ENCODE peak calls at places on chromosomes 3 and 15, in four cellular contexts. One of them, this sample, is unnamed.

GRCh38 chr3:5710718-5711117 is 523.2 kb downstream of the EDEM1 start:
- DNase-seq in GM20000: no peak
- DNase-seq in epithelial cell of esophagus: no peak
- DNase-seq in SK-N-SH: no peak
- DNase-seq in this sample: no peak

GRCh38 chr3:52633786-52634185 is 51.9 kb downstream of the PBRM1 start:
- DNase-seq in epithelial cell of esophagus: no peak
- DNase-seq in SK-N-SH: no peak
- DNase-seq in GM20000: no peak
- DNase-seq in this sample: no peak

GRCh38 chr3:169041677-169042171 is 621.8 kb downstream of the MECOM start:
- DNase-seq in SK-N-SH: peak
- DNase-seq in GM20000: no peak
- DNase-seq in epithelial cell of esophagus: peak
- DNase-seq in this sample: no peak

GRCh38 chr3:101146946-101147345 is 153.7 kb upstream of the ABI3BP start:
- DNase-seq in GM20000: no peak
- DNase-seq in epithelial cell of esophagus: no peak
- DNase-seq in SK-N-SH: no peak
- DNase-seq in this sample: no peak

GRCh38 chr3:158711886-158712285 is 20.4 kb downstream of the RARRES1 start:
- DNase-seq in GM20000: no peak
- DNase-seq in epithelial cell of esophagus: peak
- DNase-seq in SK-N-SH: no peak
- DNase-seq in this sample: no peak

GRCh38 chr3:44555753-44556152 is 760 bp downstream of the ZKSCAN7 start:
- DNase-seq in SK-N-SH: peak
- DNase-seq in GM20000: peak
- DNase-seq in epithelial cell of esophagus: no peak
- DNase-seq in this sample: no peak

GRCh38 chr3:71930056-71930991 is 145.4 kb upstream of the PROK2 start:
- DNase-seq in SK-N-SH: peak
- DNase-seq in epithelial cell of esophagus: peak
- DNase-seq in GM20000: peak
- DNase-seq in this sample: peak

GRCh38 chr15:39336926-39337325 is 244.0 kb upstream of the THBS1 start:
- DNase-seq in SK-N-SH: no peak
- DNase-seq in epithelial cell of esophagus: no peak
- DNase-seq in GM20000: no peak
- DNase-seq in this sample: no peak

GRCh38 chr3:53938645-53939044 is 47.0 kb upstream of the SELENOK start:
- DNase-seq in epithelial cell of esophagus: peak
- DNase-seq in GM20000: peak
- DNase-seq in SK-N-SH: peak
- DNase-seq in this sample: no peak

GRCh38 chr15:48421362-48421761 is 90.1 kb downstream of the DUT start:
- DNase-seq in GM20000: no peak
- DNase-seq in epithelial cell of esophagus: no peak
- DNase-seq in SK-N-SH: no peak
- DNase-seq in this sample: no peak

GRCh38 chr3:152595975-152596832 is 238.7 kb upstream of the P2RY1 start:
- DNase-seq in GM20000: peak
- DNase-seq in SK-N-SH: no peak
- DNase-seq in epithelial cell of esophagus: peak
- DNase-seq in this sample: no peak

GRCh38 chr3:193777524-193777923 is 184.5 kb downstream of the OPA1 start:
- DNase-seq in SK-N-SH: no peak
- DNase-seq in GM20000: no peak
- DNase-seq in epithelial cell of esophagus: no peak
- DNase-seq in this sample: no peak

GRCh38 chr3:58690490-58690889 is 23.9 kb upstream of the FAM3D start:
- DNase-seq in SK-N-SH: no peak
- DNase-seq in GM20000: no peak
- DNase-seq in epithelial cell of esophagus: no peak
- DNase-seq in this sample: no peak

GRCh38 chr3:120497813-120498212 is 47.0 kb upstream of the FSTL1 start:
- DNase-seq in epithelial cell of esophagus: no peak
- DNase-seq in GM20000: no peak
- DNase-seq in SK-N-SH: no peak
- DNase-seq in this sample: no peak

GRCh38 chr15:77069521-77070121 is 1.3 kb downstream of the TSPAN3 start:
- DNase-seq in SK-N-SH: no peak
- DNase-seq in epithelial cell of esophagus: peak
- DNase-seq in GM20000: no peak
- DNase-seq in this sample: no peak

GRCh38 chr3:171132873-171133272 is 106.4 kb upstream of the SLC2A2 start:
- DNase-seq in epithelial cell of esophagus: peak
- DNase-seq in GM20000: no peak
- DNase-seq in SK-N-SH: no peak
- DNase-seq in this sample: no peak

GRCh38 chr15:93382196-93382820 is 293.3 kb upstream of the RGMA start:
- DNase-seq in SK-N-SH: no peak
- DNase-seq in GM20000: no peak
- DNase-seq in epithelial cell of esophagus: no peak
- DNase-seq in this sample: no peak

GRCh38 chr3:188468672-188469071 is 314.7 kb downstream of the LPP start:
- DNase-seq in SK-N-SH: no peak
- DNase-seq in GM20000: no peak
- DNase-seq in epithelial cell of esophagus: no peak
- DNase-seq in this sample: no peak

GRCh38 chr15:64334530-64334929 is 21.4 kb downstream of the CSNK1G1 start:
- DNase-seq in GM20000: no peak
- DNase-seq in SK-N-SH: no peak
- DNase-seq in epithelial cell of esophagus: peak
- DNase-seq in this sample: no peak

GRCh38 chr15:63497642-63498100 is 6.7 kb upstream of the USP3 start:
- DNase-seq in GM20000: no peak
- DNase-seq in epithelial cell of esophagus: no peak
- DNase-seq in SK-N-SH: no peak
- DNase-seq in this sample: no peak

GRCh38 chr15:77021803-77022381 is 27.0 kb downstream of the PSTPIP1 start:
- DNase-seq in SK-N-SH: no peak
- DNase-seq in epithelial cell of esophagus: no peak
- DNase-seq in GM20000: peak
- DNase-seq in this sample: no peak

GRCh38 chr15:68821190-68821897 is 649 bp upstream of the ANP32A start:
- DNase-seq in GM20000: no peak
- DNase-seq in epithelial cell of esophagus: no peak
- DNase-seq in SK-N-SH: no peak
- DNase-seq in this sample: no peak

GRCh38 chr15:60745469-60745971 is 266.6 kb upstream of the ICE2 start:
- DNase-seq in SK-N-SH: no peak
- DNase-seq in epithelial cell of esophagus: no peak
- DNase-seq in GM20000: no peak
- DNase-seq in this sample: no peak

GRCh38 chr15:67836477-67836876 is 3.4 kb downstream of the RNU6-1 start:
- DNase-seq in epithelial cell of esophagus: peak
- DNase-seq in SK-N-SH: peak
- DNase-seq in GM20000: peak
- DNase-seq in this sample: no peak

DNA sequence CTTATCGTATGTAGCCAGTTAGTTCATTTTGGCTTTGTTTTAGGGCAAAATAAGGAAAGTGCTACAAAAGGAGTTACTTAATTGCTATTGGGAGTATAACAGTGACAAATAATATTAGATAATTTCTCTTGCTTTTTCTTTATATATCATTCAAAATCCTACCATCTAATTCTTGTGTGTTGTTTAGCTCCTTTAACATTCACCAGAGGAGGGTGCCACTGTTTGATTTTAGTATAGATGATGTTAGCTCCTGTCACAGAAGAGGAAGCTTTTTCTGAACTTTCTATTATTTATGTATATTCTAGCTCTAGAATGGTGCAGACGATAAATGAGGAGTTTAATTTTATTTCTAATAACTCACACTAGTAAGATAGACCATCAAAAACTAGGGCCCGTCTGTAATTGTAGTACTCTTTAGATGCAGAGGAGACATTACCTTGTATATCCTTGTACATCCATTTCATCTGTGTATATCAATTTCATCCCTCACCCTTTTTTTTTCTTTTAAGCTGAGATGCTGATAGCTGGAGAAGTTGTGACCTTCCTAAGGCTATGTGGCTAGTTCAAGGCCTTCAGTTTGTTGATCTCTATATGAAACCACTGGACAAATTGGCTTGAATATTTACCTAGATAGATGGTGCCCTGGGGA is 3.0 kb downstream of the PPM1L start:
- DNase-seq in epithelial cell of esophagus: no peak
- DNase-seq in SK-N-SH: no peak
- DNase-seq in GM20000: no peak
- DNase-seq in this sample: no peak
- TF ChIP-seq CTCF in epithelial cell of esophagus: no peak
- TF ChIP-seq CTCF in SK-N-SH: no peak
- TF ChIP-seq CTCF in GM20000: no peak
- TF ChIP-seq CTCF in this sample: no peak

DNA sequence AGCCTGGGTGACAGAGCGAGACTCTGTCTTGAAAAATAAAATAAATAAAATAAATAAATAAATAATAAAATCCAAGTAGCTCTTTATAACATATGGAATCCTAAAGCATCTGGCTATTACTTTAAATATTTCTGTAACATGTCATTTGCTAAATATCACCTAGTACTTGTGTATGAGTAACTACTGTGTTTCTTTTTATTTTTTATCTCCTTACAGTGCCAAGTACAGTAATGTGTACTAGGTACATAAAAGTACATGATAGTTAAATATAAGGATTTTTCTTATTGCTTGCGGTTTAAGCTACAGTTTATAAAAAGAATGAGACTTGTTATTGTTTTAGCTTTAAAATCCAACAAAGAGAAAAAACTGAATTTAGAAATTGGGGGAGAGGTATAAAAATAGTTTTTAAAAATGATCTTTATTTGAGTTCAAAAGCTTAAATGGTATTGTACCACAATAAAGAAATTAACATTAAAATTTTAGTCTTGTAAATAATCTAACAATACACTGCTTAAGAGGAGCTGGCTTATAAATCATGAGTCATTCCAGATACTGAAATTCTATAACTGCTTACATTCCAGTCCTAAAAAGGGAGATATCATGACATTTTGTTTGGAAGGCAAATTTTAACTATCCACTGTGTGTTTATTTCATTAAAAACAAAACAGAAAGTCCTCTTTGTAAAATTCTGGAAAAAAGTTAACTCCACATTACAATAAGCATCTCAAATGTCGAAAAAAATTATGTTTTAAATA is 73.1 kb downstream of the FGF7 start:
- DNase-seq in SK-N-SH: no peak
- DNase-seq in GM20000: no peak
- DNase-seq in epithelial cell of esophagus: peak
- DNase-seq in this sample: no peak
- TF ChIP-seq CTCF in SK-N-SH: no peak
- TF ChIP-seq CTCF in GM20000: no peak
- TF ChIP-seq CTCF in epithelial cell of esophagus: no peak
- TF ChIP-seq CTCF in this sample: no peak

GRCh38 chr3:138569090-138569489 is 25.0 kb downstream of the CEP70 start:
- DNase-seq in GM20000: no peak
- DNase-seq in epithelial cell of esophagus: no peak
- DNase-seq in SK-N-SH: no peak
- DNase-seq in this sample: no peak

GRCh38 chr3:138573138-138573537 is 20.9 kb downstream of the CEP70 start:
- DNase-seq in GM20000: no peak
- DNase-seq in epithelial cell of esophagus: no peak
- DNase-seq in SK-N-SH: no peak
- DNase-seq in this sample: no peak

DNA sequence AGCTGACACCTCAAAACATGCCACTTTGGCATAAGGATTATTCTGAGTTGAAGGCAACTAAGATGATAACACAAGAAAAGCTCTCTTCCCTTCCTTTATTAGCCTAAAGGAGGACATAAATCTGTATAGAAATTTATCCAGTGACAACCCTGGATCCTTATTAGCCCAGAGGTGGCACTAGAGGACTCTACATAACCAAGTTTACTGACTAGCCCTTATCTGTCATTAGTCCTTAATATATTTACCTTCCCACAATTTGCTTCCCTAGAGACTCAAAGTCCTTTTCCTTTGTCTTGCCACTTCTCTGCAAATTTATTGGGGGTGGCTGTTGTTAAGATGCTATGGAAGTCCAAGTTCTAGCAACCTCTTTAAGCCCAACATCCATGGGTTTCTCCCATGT is 26.7 kb downstream of the CEP70 start:
- DNase-seq in GM20000: no peak
- DNase-seq in SK-N-SH: no peak
- DNase-seq in epithelial cell of esophagus: no peak
- DNase-seq in this sample: no peak
- TF ChIP-seq CTCF in GM20000: no peak
- TF ChIP-seq CTCF in SK-N-SH: no peak
- TF ChIP-seq CTCF in epithelial cell of esophagus: peak
- TF ChIP-seq CTCF in this sample: no peak

DNA sequence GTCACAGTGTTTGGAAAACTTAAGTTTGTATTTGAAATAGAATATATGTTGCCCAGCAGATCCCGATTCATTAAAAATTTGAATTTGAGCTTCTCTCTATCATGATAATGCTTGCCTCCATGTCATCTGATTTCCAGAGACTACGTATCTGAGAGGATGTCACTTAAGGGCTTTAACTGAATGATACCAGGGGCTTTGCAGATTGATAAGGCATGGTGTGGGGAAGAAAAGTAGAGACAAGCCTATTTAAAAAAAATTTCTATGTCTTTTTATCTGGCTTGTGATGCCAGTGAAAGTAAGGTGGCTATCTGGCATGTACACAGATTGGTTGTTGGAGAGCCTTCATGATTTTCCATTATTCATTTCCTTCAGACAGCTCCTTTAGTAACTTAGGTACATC is 72.7 kb downstream of the UBE2E2 start:
- DNase-seq in SK-N-SH: peak
- DNase-seq in epithelial cell of esophagus: no peak
- DNase-seq in GM20000: no peak
- DNase-seq in this sample: no peak
- TF ChIP-seq CTCF in SK-N-SH: no peak
- TF ChIP-seq CTCF in epithelial cell of esophagus: no peak
- TF ChIP-seq CTCF in GM20000: no peak
- TF ChIP-seq CTCF in this sample: no peak